ENCODE peak calls at places on chromosomes 5 and 9, in four cellular contexts. L, C, W and D are unnamed samples.

GRCh38 chr5:157463621-157464407 is 3.8 kb downstream of the NIPAL4 start:
- DNase-seq in L (no peak), C (no peak), W (no peak), D (peak; percentile 49)

GRCh38 chr5:146399446-146399845 is 47.7 kb upstream of the TCERG1 start:
- DNase-seq in L (no peak), C (no peak), W (no peak), D (no peak)

GRCh38 chr5:113227798-113228197 is 207.0 kb downstream of the TSSK1B start:
- DNase-seq in L (no peak), C (no peak), W (no peak), D (no peak)

GRCh38 chr5:178791976-178792375 is 61.5 kb upstream of the ZNF354A start:
- DNase-seq in L (no peak), C (no peak), W (peak; percentile 39), D (no peak)

GRCh38 chr9:77469515-77470197 is 178.5 kb downstream of the GNA14 start:
- DNase-seq in L (no peak), C (no peak), W (no peak), D (no peak)

GRCh38 chr5:80082731-80083114 is 47.6 kb downstream of the THBS4 start:
- DNase-seq in L (peak; percentile 57), C (peak; percentile 39), W (peak; percentile 87), D (peak; percentile 78)

GRCh38 chr5:68894673-68895072 is 199.1 kb upstream of the SLC30A5 start:
- DNase-seq in L (no peak), C (no peak), W (no peak), D (no peak)

GRCh38 chr9:121944741-121945191 is 148.3 kb downstream of the TTLL11 start:
- DNase-seq in L (no peak), C (no peak), W (no peak), D (no peak)

GRCh38 chr5:1821862-1822261 is 20.7 kb downstream of the NDUFS6 start:
- DNase-seq in L (no peak), C (no peak), W (peak; percentile 38), D (no peak)

GRCh38 chr9:131092030-131092429 is 4.3 kb upstream of the AIF1L start:
- DNase-seq in L (no peak), C (no peak), W (no peak), D (no peak)

GRCh38 chr9:97666907-97667686 is 30.0 kb downstream of the XPA start:
- DNase-seq in L (no peak), C (no peak), W (no peak), D (no peak)

GRCh38 chr5:136686192-136686872 is 321.0 kb upstream of the TRPC7 start:
- DNase-seq in L (no peak), C (no peak), W (no peak), D (no peak)

GRCh38 chr9:126487856-126488255 is 125.9 kb upstream of the LMX1B start:
- DNase-seq in L (no peak), C (no peak), W (no peak), D (no peak)

GRCh38 chr9:137127301-137128157 is 11.4 kb upstream of the GRIN1 start:
- DNase-seq in L (no peak), C (no peak), W (no peak), D (peak; percentile 80)

GRCh38 chr5:118115791-118116190 is 872.6 kb downstream of the DTWD2 start:
- DNase-seq in L (no peak), C (no peak), W (no peak), D (no peak)

GRCh38 chr9:133107961-133108793 is 12.9 kb downstream of the RALGDS start:
- DNase-seq in L (no peak), C (no peak), W (peak; percentile 56), D (peak; percentile 18)

GRCh38 chr5:123700624-123701023 is 188.6 kb downstream of the CSNK1G3 start:
- DNase-seq in L (no peak), C (no peak), W (no peak), D (no peak)

GRCh38 chr5:137733011-137733410 is 2.9 kb downstream of the KLHL3 start:
- DNase-seq in L (no peak), C (no peak), W (no peak), D (no peak)

GRCh38 chr5:159883522-159883950 is 32.7 kb upstream of the ADRA1B start:
- DNase-seq in L (no peak), C (no peak), W (no peak), D (no peak)

GRCh38 chr5:38447786-38448185 is 108.7 kb downstream of the LIFR start:
- DNase-seq in L (no peak), C (no peak), W (no peak), D (no peak)

GRCh38 chr9:107215381-107215780 is 67.7 kb upstream of the RAD23B start:
- DNase-seq in L (no peak), C (no peak), W (no peak), D (no peak)

GRCh38 chr9:17135578-17135904 is 701 bp downstream of the CNTLN start:
- DNase-seq in L (no peak), C (no peak), W (no peak), D (no peak)

GRCh38 chr5:160197341-160198147 is 31.8 kb upstream of the FABP6 start:
- DNase-seq in L (no peak), C (no peak), W (no peak), D (peak; percentile 73)

GRCh38 chr5:175354961-175355360 is 89.0 kb downstream of the DRD1 start:
- DNase-seq in L (no peak), C (no peak), W (no peak), D (no peak)

GRCh38 chr5:119742311-119742710 is 113.0 kb downstream of the FAM170A start:
- DNase-seq in L (no peak), C (no peak), W (no peak), D (no peak)

GRCh38 chr5:119745976-119746375 is 116.6 kb downstream of the FAM170A start:
- DNase-seq in L (no peak), C (no peak), W (no peak), D (no peak)

GRCh38 chr5:119746984-119747383 is 117.6 kb downstream of the FAM170A start:
- DNase-seq in L (no peak), C (no peak), W (no peak), D (no peak)

DNA sequence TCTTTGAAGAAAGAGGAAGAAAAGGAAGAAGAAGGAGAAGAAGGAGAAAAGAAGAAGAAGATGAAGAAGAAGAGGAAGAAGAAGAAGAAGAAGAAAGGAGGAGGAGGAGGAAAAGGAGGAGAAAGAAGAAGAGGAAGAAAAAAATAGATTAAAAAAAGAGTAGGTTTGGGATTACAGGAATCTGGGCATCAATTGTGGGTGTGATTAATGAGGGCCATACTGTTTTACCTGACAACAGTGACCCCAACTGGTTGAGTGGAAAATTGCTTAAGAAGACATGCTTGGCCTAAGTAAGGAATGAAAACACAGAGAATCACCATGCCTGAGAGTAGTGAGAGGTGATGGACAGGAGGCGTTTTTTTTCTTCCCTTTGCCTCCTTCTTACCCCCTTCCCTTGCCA is 114.6 kb downstream of the FAM170A start:
- DNase-seq in L (no peak), C (no peak), W (no peak), D (peak; percentile 73)
- TF ChIP-seq POLR2A in L (no peak), C (no peak), W (no peak), D (no peak)

GRCh38 chr5:132787076-132787475 is 10.0 kb upstream of the SEPTIN8 start:
- DNase-seq in L (no peak), C (no peak), W (no peak), D (no peak)
- TF ChIP-seq POLR2A in L (no peak), C (no peak), W (no peak), D (no peak)

DNA sequence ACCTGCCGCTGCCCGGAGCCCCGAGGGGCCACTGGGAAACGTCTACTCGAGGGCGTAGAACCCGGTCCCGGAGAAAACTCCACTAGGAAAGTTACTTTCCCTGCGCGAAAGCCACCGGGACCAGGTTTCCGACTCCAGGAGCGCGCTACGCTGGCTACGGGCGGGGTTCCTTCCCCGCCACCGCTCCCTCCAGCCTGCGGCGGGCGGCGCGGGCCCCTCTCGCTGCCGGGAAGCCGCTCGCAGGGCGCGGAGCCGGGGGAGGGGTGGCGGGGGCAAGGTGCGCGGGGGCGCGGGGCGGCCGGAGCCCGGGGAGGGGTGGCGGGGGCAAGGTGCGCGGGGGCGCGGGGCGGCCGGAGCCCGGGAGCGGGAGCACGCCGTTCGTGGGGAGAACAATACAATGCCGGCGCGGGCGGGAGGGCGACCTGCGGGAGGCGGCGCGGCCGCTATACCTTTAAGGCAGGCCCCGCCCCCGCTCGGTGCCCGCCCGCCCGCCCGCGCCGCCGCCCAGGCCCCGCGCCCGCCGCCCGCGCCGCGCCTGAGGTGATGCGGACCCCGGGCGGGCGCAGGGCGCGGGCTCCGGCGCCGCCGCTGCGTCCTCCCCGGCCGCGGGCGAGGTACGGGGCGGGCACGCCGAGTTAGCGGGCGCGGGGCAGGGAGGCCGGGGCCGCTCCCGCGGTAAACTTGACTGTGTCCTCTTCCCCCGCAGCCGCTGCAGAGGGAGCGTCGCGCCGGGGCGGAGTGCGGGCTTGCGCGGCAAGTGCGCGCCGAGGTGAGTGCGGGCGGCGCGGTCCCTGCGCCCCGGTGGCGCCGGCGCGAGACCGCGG is 278.2 kb downstream of the AOPEP start:
- DNase-seq in L (peak; percentile 84), C (no peak), W (peak; percentile 83), D (peak; percentile 60)
- TF ChIP-seq POLR2A in L (no peak), C (no peak), W (no peak), D (no peak)

GRCh38 chr5:43619380-43619779 is 16.4 kb downstream of the NNT start:
- DNase-seq in L (no peak), C (no peak), W (no peak), D (no peak)

GRCh38 chr5:43616535-43616934 is 13.6 kb downstream of the NNT start:
- DNase-seq in L (no peak), C (no peak), W (no peak), D (no peak)

GRCh38 chr5:43619911-43620310 is 16.9 kb downstream of the NNT start:
- DNase-seq in L (no peak), C (no peak), W (no peak), D (no peak)

GRCh38 chr5:43613370-43613769 is 10.4 kb downstream of the NNT start:
- DNase-seq in L (no peak), C (no peak), W (no peak), D (no peak)

GRCh38 chr5:43615445-43616184 is 12.6 kb downstream of the NNT start:
- DNase-seq in L (no peak), C (no peak), W (no peak), D (no peak)
- TF ChIP-seq POLR2A in L (no peak), C (no peak), W (no peak), D (no peak)

DNA sequence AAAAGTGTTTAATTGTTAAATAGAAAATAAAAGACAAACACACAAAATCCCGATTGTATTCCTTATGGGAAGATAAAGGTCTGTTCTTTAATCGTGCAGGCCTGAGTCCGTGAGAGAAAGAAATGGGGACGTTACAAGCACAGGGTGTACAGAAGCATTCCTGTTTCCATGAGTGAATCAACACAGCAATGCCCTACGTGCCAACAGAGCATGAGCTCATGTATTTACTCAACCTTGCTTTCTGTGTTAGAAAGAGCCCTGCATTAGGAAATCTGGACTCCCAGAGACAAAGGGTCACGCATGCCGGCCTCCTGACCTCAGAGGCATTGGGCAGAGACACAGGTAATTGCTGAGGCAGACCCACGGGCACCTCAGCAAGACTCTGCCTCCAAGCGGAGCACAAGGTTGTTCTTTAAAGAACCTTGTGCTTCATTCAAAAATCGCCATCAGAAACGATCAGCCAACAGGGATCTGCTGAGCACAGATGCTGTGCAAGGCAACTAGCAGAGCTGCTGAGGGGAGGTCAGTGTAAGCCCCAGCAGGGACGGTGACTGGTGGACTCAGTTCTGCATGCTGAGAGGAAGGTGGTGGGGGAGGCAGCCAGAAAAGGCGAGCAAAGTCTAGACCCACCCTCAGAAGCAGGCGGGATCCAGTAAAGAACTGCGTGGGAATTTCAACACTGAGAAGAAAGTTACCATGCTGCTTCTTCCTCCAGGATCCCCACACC is 101.0 kb downstream of the TLE1 start:
- DNase-seq in L (peak; percentile 66), C (no peak), W (peak; percentile 74), D (no peak)
- TF ChIP-seq POLR2A in L (no peak), C (no peak), W (no peak), D (no peak)